ENCODE peak calls at places on chromosomes 13 and 19, in four cellular contexts. Y, L, D and W are unnamed samples. For H3K4me1 and H3K9me3, the result is how much of the 10 kb centered on the place peaks cover.

GRCh38 chr19:51460164-51460992 is 2.1 kb upstream of the SIGLEC8 start:
- DNase-seq in Y (no peak), D (no peak), L (no peak), W (no peak)

GRCh38 chr13:102978168-102978567 is 88.0 kb downstream of the SLC10A2 start:
- DNase-seq in Y (no peak), L (no peak), D (no peak), W (no peak)

GRCh38 chr19:3975637-3976087 is 4.8 kb upstream of the DAPK3 start:
- DNase-seq in Y (no peak), D (no peak), L (no peak), W (no peak)

GRCh38 chr19:58559275-58560006 is 1.0 kb upstream of the UBE2M start:
- DNase-seq in L (peak), Y (peak), D (peak), W (peak)

GRCh38 chr13:81610613-81611012 is 1269.7 kb upstream of the SPRY2 start:
- DNase-seq in Y (no peak), D (no peak), L (no peak), W (no peak)

GRCh38 chr19:4904481-4904880 is 1.8 kb upstream of the ARRDC5 start:
- DNase-seq in D (no peak), L (no peak), Y (peak), W (no peak)

GRCh38 chr13:113656831-113657671 is 947 bp downstream of the ATP4B start:
- DNase-seq in D (peak), L (peak), Y (peak), W (no peak)

GRCh38 chr13:60520902-60521563 is 124.0 kb downstream of the TDRD3 start:
- DNase-seq in Y (no peak), D (no peak), L (no peak), W (no peak)

GRCh38 chr13:59229861-59230260 is 933.9 kb downstream of the DIAPH3 start:
- DNase-seq in Y (no peak), D (no peak), L (no peak), W (no peak)

GRCh38 chr19:16297575-16298178 is 26.9 kb upstream of the KLF2 start:
- DNase-seq in D (no peak), Y (peak), L (no peak), W (no peak)

GRCh38 chr13:76470991-76471390 is 415.2 kb downstream of the KCTD12 start:
- DNase-seq in Y (no peak), L (no peak), D (no peak), W (no peak)

GRCh38 chr13:113327391-113327765 is 30.3 kb downstream of the LAMP1 start:
- DNase-seq in D (peak), L (no peak), Y (no peak), W (no peak)

GRCh38 chr13:111865826-111866225 is 201.1 kb upstream of the SOX1 start:
- DNase-seq in D (no peak), Y (no peak), L (no peak), W (no peak)

GRCh38 chr13:62324842-62325241 is 909.2 kb upstream of the PCDH20 start:
- DNase-seq in L (no peak), D (no peak), Y (no peak), W (no peak)

GRCh38 chr13:30421093-30422055 is 919 bp upstream of the UBE2L5 start:
- DNase-seq in L (peak), Y (peak), D (peak), W (peak)

GRCh38 chr13:93635687-93636086 is 409.1 kb downstream of the GPC6 start:
- DNase-seq in Y (no peak), L (no peak), D (no peak), W (no peak)

GRCh38 chr19:35555301-35556005 is 8.0 kb downstream of the ATP4A start:
- DNase-seq in L (no peak), Y (no peak), D (no peak), W (no peak)

GRCh38 chr19:14943601-14944000 is 2.3 kb downstream of the OR7C2 start:
- DNase-seq in D (no peak), L (no peak), Y (no peak), W (no peak)

GRCh38 chr13:34411177-34411576 is 530.9 kb upstream of the NBEA start:
- DNase-seq in D (no peak), Y (no peak), L (no peak), W (no peak)

GRCh38 chr13:51125495-51126226 is 14.6 kb upstream of the C13orf42 start:
- DNase-seq in D (peak), L (no peak), Y (peak), W (peak)

GRCh38 chr13:33205804-33206221 is 79.7 kb downstream of the STARD13 start:
- DNase-seq in L (no peak), D (no peak), Y (no peak), W (no peak)

GRCh38 chr13:58955546-58956385 is 1208.0 kb downstream of the DIAPH3 start:
- DNase-seq in L (no peak), D (no peak), Y (no peak), W (no peak)

GRCh38 chr19:31519216-31519615 is 170.0 kb upstream of the TSHZ3 start:
- DNase-seq in L (no peak), Y (no peak), D (no peak), W (no peak)

GRCh38 chr19:18046066-18046718 is 38.2 kb downstream of the ARRDC2 start:
- DNase-seq in Y (peak), D (peak), L (no peak), W (no peak)
- H3K4me1 ChIP-seq in Y (under half), D (under half), L (under half), W (under half)

DNA sequence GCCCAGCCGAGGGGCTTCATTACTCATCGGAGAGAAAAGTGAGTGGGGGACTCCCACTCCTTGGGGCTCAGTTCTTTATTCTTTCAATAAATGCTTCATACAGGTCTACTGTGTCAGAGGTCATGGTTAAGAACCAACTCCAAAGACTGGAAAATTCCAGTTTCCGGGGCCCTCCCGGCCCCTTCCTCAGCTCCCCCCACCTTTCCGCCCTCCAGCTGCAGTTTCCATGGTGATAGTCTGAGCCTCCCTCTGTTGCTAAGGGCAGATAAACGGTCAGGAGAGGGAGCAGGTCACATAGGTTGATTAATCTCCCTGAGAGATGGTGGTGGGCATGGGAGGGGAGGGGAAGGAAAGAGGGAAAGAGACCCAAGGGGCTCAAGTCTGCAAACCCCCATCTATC is 131.5 kb upstream of the USP29 start:
- DNase-seq in Y (no peak), L (no peak), D (no peak), W (no peak)
- H3K9me3 ChIP-seq in Y (under half), L (under half), D (under half), W (under half)

GRCh38 chr19:17327654-17328516 is 6.8 kb downstream of the ANO8 start:
- DNase-seq in Y (peak), L (peak), D (no peak), W (peak)
- TF ChIP-seq CTCF in Y (peak), L (no peak), D (no peak), W (no peak)

DNA sequence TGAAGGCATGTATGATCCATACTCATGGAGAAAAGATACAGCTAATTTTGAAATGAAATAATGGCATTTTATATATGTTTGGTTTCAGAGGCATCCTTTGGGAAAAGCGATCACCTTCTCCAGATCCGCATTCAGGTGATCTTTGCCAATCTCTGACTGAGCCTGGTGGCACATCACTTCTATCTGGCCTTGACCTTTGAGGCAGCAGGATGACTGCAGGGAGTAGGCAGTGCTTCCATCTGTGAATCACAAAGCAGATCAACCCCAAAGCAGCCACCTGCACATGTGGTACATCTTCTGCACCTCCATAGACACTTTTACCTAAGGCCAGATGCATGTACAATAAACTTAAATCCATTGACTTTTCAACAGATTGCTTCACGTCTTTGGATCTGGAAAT is 53.4 kb downstream of the SPATA13 start:
- DNase-seq in Y (no peak), L (no peak), D (no peak), W (peak)
- H3K4me1 ChIP-seq in Y (under half), L (under half), D (under half), W (under half)

DNA sequence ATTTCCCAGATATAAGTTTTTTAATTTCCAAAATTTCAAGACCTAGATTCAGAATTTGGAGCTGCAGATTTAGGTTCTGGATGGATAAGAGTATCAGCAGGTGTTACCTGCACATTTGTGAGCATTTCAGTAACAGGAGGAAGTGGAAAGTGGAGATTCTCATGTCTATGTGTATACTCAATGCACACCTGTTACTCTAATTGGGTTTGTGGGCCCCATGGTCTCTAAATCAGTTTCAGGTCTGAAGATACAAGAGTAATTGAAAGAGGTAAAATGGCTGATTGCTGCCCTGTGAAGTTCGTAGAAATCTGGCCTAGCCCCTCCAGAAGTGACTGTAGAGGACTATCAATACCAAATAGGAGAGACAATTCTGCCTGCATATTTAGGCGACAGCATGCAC is 13.9 kb downstream of the ZNF675 start:
- DNase-seq in D (no peak), Y (no peak), L (no peak), W (no peak)
- H3K9me3 ChIP-seq in D (under half), Y (under half), L (under half), W (under half)

DNA sequence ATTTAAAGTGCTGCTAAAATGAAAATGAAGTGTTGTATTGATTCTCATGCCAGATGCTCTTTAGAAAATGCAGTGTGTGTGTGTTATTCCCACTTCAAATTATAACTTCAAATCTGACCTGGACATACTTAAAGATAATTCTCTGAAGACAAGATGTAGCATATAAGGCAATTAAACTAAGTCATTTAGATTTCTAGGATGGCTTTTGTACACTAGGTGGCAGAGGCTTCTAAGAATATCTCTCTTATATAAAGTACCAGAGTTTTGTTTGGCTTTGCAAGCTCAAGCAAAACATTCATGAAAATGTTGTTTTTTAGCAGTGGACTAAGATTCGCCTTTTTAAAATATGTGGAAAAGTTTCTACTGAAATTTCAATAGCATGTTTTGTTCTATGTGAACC is 407.2 kb downstream of the GPC5 start:
- DNase-seq in Y (no peak), D (no peak), L (no peak), W (no peak)
- TF ChIP-seq CTCF in Y (no peak), D (no peak), L (no peak), W (no peak)

GRCh38 chr19:13838071-13838942 is 38.6 kb upstream of the NANOS3 start:
- DNase-seq in D (no peak), L (peak), Y (no peak), W (no peak)

GRCh38 chr19:13838943-13839192 is 38.1 kb upstream of the NANOS3 start:
- DNase-seq in D (no peak), Y (no peak), L (no peak), W (no peak)

GRCh38 chr19:13839938-13840750 is 36.8 kb upstream of the NANOS3 start:
- DNase-seq in L (peak), Y (peak), D (peak), W (peak)

GRCh38 chr19:13840751-13841338 is 36.1 kb upstream of the NANOS3 start:
- DNase-seq in D (no peak), Y (no peak), L (peak), W (no peak)

GRCh38 chr19:13839193-13839937 is 37.6 kb upstream of the NANOS3 start:
- DNase-seq in Y (peak), D (peak), L (peak), W (peak)
- H3K4me1 ChIP-seq in Y (under half), D (half or more), L (half or more), W (under half)

GRCh38 chr13:19050901-19051300 is 130.7 kb downstream of the TUBA3C start:
- DNase-seq in Y (no peak), D (no peak), L (no peak), W (no peak)
- H3K9me3 ChIP-seq in Y (under half), D (under half), L (under half), W (under half)

GRCh38 chr13:74306496-74306895 is 172.3 kb upstream of the KLF12 start:
- DNase-seq in L (no peak), D (no peak), Y (no peak), W (no peak)
- TF ChIP-seq CTCF in L (no peak), D (no peak), Y (no peak), W (no peak)